ENCODE peak calls at places on chromosomes 1 and 21, in four cellular contexts. One of them, this sample, is unnamed.

GRCh38 chr21:17911628-17912027 is 92.5 kb upstream of the C21orf91 start:
- DNase-seq in tibial artery: no peak
- DNase-seq in C1 segment of cervical spinal cord: no peak
- DNase-seq in RKO: no peak
- DNase-seq in this sample: no peak

GRCh38 chr1:23910144-23910543 is 3.0 kb downstream of the CNR2 start:
- DNase-seq in RKO: no peak
- DNase-seq in tibial artery: no peak
- DNase-seq in C1 segment of cervical spinal cord: no peak
- DNase-seq in this sample: no peak

GRCh38 chr1:31013187-31013864 is 52.2 kb downstream of the PUM1 start:
- DNase-seq in RKO: no peak
- DNase-seq in C1 segment of cervical spinal cord: no peak
- DNase-seq in tibial artery: no peak
- DNase-seq in this sample: no peak

GRCh38 chr1:22829001-22829989 is 118.7 kb downstream of the EPHB2 start:
- DNase-seq in RKO: no peak
- DNase-seq in C1 segment of cervical spinal cord: no peak
- DNase-seq in tibial artery: no peak
- DNase-seq in this sample: no peak

GRCh38 chr1:217535601-217536377 is 95.1 kb downstream of the GPATCH2 start:
- DNase-seq in RKO: no peak
- DNase-seq in tibial artery: no peak
- DNase-seq in C1 segment of cervical spinal cord: no peak
- DNase-seq in this sample: no peak

GRCh38 chr1:41347276-41347675 is 14.0 kb upstream of the FOXO6 start:
- DNase-seq in C1 segment of cervical spinal cord: no peak
- DNase-seq in tibial artery: no peak
- DNase-seq in RKO: no peak
- DNase-seq in this sample: no peak

GRCh38 chr1:62022348-62022747 is 172.3 kb upstream of the L1TD1 start:
- DNase-seq in C1 segment of cervical spinal cord: no peak
- DNase-seq in RKO: no peak
- DNase-seq in tibial artery: no peak
- DNase-seq in this sample: no peak

GRCh38 chr21:46079357-46080170 is 18.3 kb upstream of the COL6A2 start:
- DNase-seq in RKO: no peak
- DNase-seq in C1 segment of cervical spinal cord: no peak
- DNase-seq in tibial artery: no peak
- DNase-seq in this sample: peak

GRCh38 chr1:154969246-154969645 is 1.3 kb downstream of the SHC1 start:
- DNase-seq in RKO: no peak
- DNase-seq in C1 segment of cervical spinal cord: no peak
- DNase-seq in tibial artery: no peak
- DNase-seq in this sample: no peak

GRCh38 chr1:15592285-15592684 is 7.4 kb upstream of the AGMAT start:
- DNase-seq in RKO: no peak
- DNase-seq in tibial artery: no peak
- DNase-seq in C1 segment of cervical spinal cord: no peak
- DNase-seq in this sample: no peak

GRCh38 chr21:34360488-34361241 is 3.1 kb upstream of the KCNE2 start:
- DNase-seq in tibial artery: no peak
- DNase-seq in RKO: no peak
- DNase-seq in C1 segment of cervical spinal cord: no peak
- DNase-seq in this sample: no peak

GRCh38 chr1:87330201-87330953 is 1.7 kb downstream of the LMO4 start:
- DNase-seq in RKO: peak
- DNase-seq in tibial artery: peak
- DNase-seq in C1 segment of cervical spinal cord: peak
- DNase-seq in this sample: peak

GRCh38 chr1:151210830-151211229 is 12.5 kb downstream of the PIP5K1A start:
- DNase-seq in C1 segment of cervical spinal cord: no peak
- DNase-seq in tibial artery: no peak
- DNase-seq in RKO: peak
- DNase-seq in this sample: no peak

GRCh38 chr1:103937763-103938357 is 188.2 kb downstream of the AMY1C start:
- DNase-seq in C1 segment of cervical spinal cord: no peak
- DNase-seq in tibial artery: no peak
- DNase-seq in RKO: no peak
- DNase-seq in this sample: no peak

GRCh38 chr21:16891821-16892220 is 621.0 kb upstream of the CXADR start:
- DNase-seq in C1 segment of cervical spinal cord: no peak
- DNase-seq in RKO: no peak
- DNase-seq in tibial artery: no peak
- DNase-seq in this sample: no peak

GRCh38 chr1:33361553-33362262 is 40.8 kb upstream of the A3GALT2 start:
- DNase-seq in C1 segment of cervical spinal cord: no peak
- DNase-seq in RKO: no peak
- DNase-seq in tibial artery: no peak
- DNase-seq in this sample: no peak

GRCh38 chr1:209576798-209577197 is 6.7 kb upstream of the CAMK1G start:
- DNase-seq in RKO: peak
- DNase-seq in C1 segment of cervical spinal cord: peak
- DNase-seq in tibial artery: peak
- DNase-seq in this sample: peak

GRCh38 chr1:160260436-160261382 is 1.6 kb downstream of the DCAF8 start:
- DNase-seq in tibial artery: no peak
- DNase-seq in C1 segment of cervical spinal cord: no peak
- DNase-seq in RKO: peak
- DNase-seq in this sample: no peak

GRCh38 chr21:33314096-33314495 is 10.7 kb upstream of the IFNAR1 start:
- DNase-seq in tibial artery: no peak
- DNase-seq in C1 segment of cervical spinal cord: no peak
- DNase-seq in RKO: no peak
- DNase-seq in this sample: no peak

GRCh38 chr1:84582802-84583587 is 8.8 kb upstream of the CTBS start:
- DNase-seq in tibial artery: no peak
- DNase-seq in C1 segment of cervical spinal cord: no peak
- DNase-seq in RKO: no peak
- DNase-seq in this sample: no peak

GRCh38 chr1:165876121-165876520 is 48.7 kb downstream of the UCK2 start:
- DNase-seq in RKO: no peak
- DNase-seq in tibial artery: no peak
- DNase-seq in C1 segment of cervical spinal cord: no peak
- DNase-seq in this sample: no peak

GRCh38 chr1:177567393-177567792 is 396.6 kb downstream of the BRINP2 start:
- DNase-seq in tibial artery: no peak
- DNase-seq in RKO: peak
- DNase-seq in C1 segment of cervical spinal cord: no peak
- DNase-seq in this sample: no peak

GRCh38 chr1:211698161-211699026 is 23.0 kb upstream of the NEK2 start:
- DNase-seq in RKO: no peak
- DNase-seq in tibial artery: peak
- DNase-seq in C1 segment of cervical spinal cord: peak
- DNase-seq in this sample: peak

GRCh38 chr21:33732038-33732437 is 89.7 kb downstream of the ITSN1 start:
- DNase-seq in RKO: no peak
- DNase-seq in C1 segment of cervical spinal cord: no peak
- DNase-seq in tibial artery: no peak
- DNase-seq in this sample: no peak

GRCh38 chr1:93976711-93977328 is 67.6 kb upstream of the GCLM start:
- DNase-seq in RKO: no peak
- DNase-seq in tibial artery: no peak
- DNase-seq in C1 segment of cervical spinal cord: no peak
- DNase-seq in this sample: no peak

GRCh38 chr1:7117599-7118281 is 332.5 kb downstream of the CAMTA1 start:
- DNase-seq in C1 segment of cervical spinal cord: no peak
- DNase-seq in tibial artery: no peak
- DNase-seq in RKO: peak
- DNase-seq in this sample: no peak

GRCh38 chr1:29958271-29958670 is 721.9 kb downstream of the PTPRU start:
- DNase-seq in C1 segment of cervical spinal cord: no peak
- DNase-seq in tibial artery: no peak
- DNase-seq in RKO: no peak
- DNase-seq in this sample: no peak

GRCh38 chr1:236992449-236992848 is 11.8 kb downstream of the MT1HL1 start:
- DNase-seq in RKO: no peak
- DNase-seq in tibial artery: no peak
- DNase-seq in C1 segment of cervical spinal cord: no peak
- DNase-seq in this sample: no peak

GRCh38 chr1:178645826-178646200 is 79.2 kb upstream of the RALGPS2 start:
- DNase-seq in C1 segment of cervical spinal cord: no peak
- DNase-seq in RKO: peak
- DNase-seq in tibial artery: no peak
- DNase-seq in this sample: no peak

GRCh38 chr1:110874303-110875215 is 1.6 kb downstream of the CD53 start:
- DNase-seq in C1 segment of cervical spinal cord: no peak
- DNase-seq in RKO: no peak
- DNase-seq in tibial artery: no peak
- DNase-seq in this sample: peak

GRCh38 chr1:209627349-209628196 is 24.7 kb downstream of the LAMB3 start:
- DNase-seq in C1 segment of cervical spinal cord: peak
- DNase-seq in tibial artery: peak
- DNase-seq in RKO: peak
- DNase-seq in this sample: peak

GRCh38 chr1:197917813-197918646 is 858 bp downstream of the LHX9 start:
- DNase-seq in C1 segment of cervical spinal cord: peak
- DNase-seq in tibial artery: no peak
- DNase-seq in RKO: no peak
- DNase-seq in this sample: no peak

GRCh38 chr21:30243691-30244090 is 27.8 kb upstream of the CLDN8 start:
- DNase-seq in RKO: no peak
- DNase-seq in tibial artery: no peak
- DNase-seq in C1 segment of cervical spinal cord: no peak
- DNase-seq in this sample: no peak

GRCh38 chr1:162670928-162671663 is 38.8 kb downstream of the DDR2 start:
- DNase-seq in C1 segment of cervical spinal cord: no peak
- DNase-seq in tibial artery: peak
- DNase-seq in RKO: peak
- DNase-seq in this sample: no peak

GRCh38 chr1:203099760-203100159 is 13.9 kb upstream of the MYOG start:
- DNase-seq in RKO: no peak
- DNase-seq in C1 segment of cervical spinal cord: peak
- DNase-seq in tibial artery: no peak
- DNase-seq in this sample: no peak